ENCODE peak calls at places on chromosomes 4 and X, in nine cellular contexts. One of them, this sample, is unnamed. For H3K27me3, the result is how much of the 10 kb centered on the place peaks cover.

GRCh38 chr4:164779811-164780216 is 25.9 kb downstream of the SMIM31 start:
- DNase-seq in psoas muscle: no peak
- DNase-seq in lung: no peak
- DNase-seq in uterus: no peak
- DNase-seq in ovary: no peak
- DNase-seq in brain microvascular endothelial cell: peak
- DNase-seq in cardiac muscle cell: peak
- DNase-seq in colonic mucosa: peak
- DNase-seq in HCT116: peak
- DNase-seq in this sample: peak

GRCh38 chrX:6990552-6991193 is 156.8 kb upstream of the STS start:
- DNase-seq in psoas muscle: no peak
- DNase-seq in lung: no peak
- DNase-seq in uterus: no peak
- DNase-seq in ovary: no peak
- DNase-seq in brain microvascular endothelial cell: no peak
- DNase-seq in cardiac muscle cell: no peak
- DNase-seq in colonic mucosa: no peak
- DNase-seq in HCT116: no peak
- DNase-seq in this sample: no peak

GRCh38 chrX:107107459-107107858 is 11.2 kb downstream of the RBM41 start:
- DNase-seq in psoas muscle: no peak
- DNase-seq in lung: no peak
- DNase-seq in uterus: no peak
- DNase-seq in ovary: no peak
- DNase-seq in brain microvascular endothelial cell: no peak
- DNase-seq in cardiac muscle cell: no peak
- DNase-seq in colonic mucosa: no peak
- DNase-seq in HCT116: no peak
- DNase-seq in this sample: no peak

GRCh38 chr4:100982345-100982744 is 365.0 kb downstream of the PPP3CA start:
- DNase-seq in psoas muscle: no peak
- DNase-seq in lung: no peak
- DNase-seq in uterus: no peak
- DNase-seq in ovary: no peak
- DNase-seq in brain microvascular endothelial cell: peak
- DNase-seq in cardiac muscle cell: no peak
- DNase-seq in colonic mucosa: no peak
- DNase-seq in HCT116: no peak
- DNase-seq in this sample: no peak

GRCh38 chr4:16231570-16232252 is 5.4 kb upstream of the TAPT1 start:
- DNase-seq in psoas muscle: no peak
- DNase-seq in lung: no peak
- DNase-seq in uterus: no peak
- DNase-seq in ovary: no peak
- DNase-seq in brain microvascular endothelial cell: no peak
- DNase-seq in cardiac muscle cell: peak
- DNase-seq in colonic mucosa: no peak
- DNase-seq in HCT116: no peak
- DNase-seq in this sample: no peak

GRCh38 chr4:32169841-32170240 is 1449.7 kb downstream of the PCDH7 start:
- DNase-seq in psoas muscle: no peak
- DNase-seq in lung: no peak
- DNase-seq in uterus: no peak
- DNase-seq in ovary: no peak
- DNase-seq in brain microvascular endothelial cell: no peak
- DNase-seq in cardiac muscle cell: no peak
- DNase-seq in colonic mucosa: no peak
- DNase-seq in HCT116: no peak
- DNase-seq in this sample: no peak

GRCh38 chrX:56745019-56745418 is 16.0 kb downstream of the NBDY start:
- DNase-seq in psoas muscle: no peak
- DNase-seq in lung: no peak
- DNase-seq in uterus: no peak
- DNase-seq in ovary: no peak
- DNase-seq in brain microvascular endothelial cell: peak
- DNase-seq in cardiac muscle cell: peak
- DNase-seq in colonic mucosa: no peak
- DNase-seq in HCT116: peak
- DNase-seq in this sample: no peak

GRCh38 chrX:30530591-30530990 is 47.0 kb downstream of the TASL start:
- DNase-seq in psoas muscle: no peak
- DNase-seq in lung: no peak
- DNase-seq in uterus: no peak
- DNase-seq in ovary: no peak
- DNase-seq in brain microvascular endothelial cell: peak
- DNase-seq in cardiac muscle cell: peak
- DNase-seq in colonic mucosa: no peak
- DNase-seq in HCT116: no peak
- DNase-seq in this sample: no peak

GRCh38 chr4:89245459-89245858 is 62.1 kb downstream of the GPRIN3 start:
- DNase-seq in psoas muscle: no peak
- DNase-seq in lung: no peak
- DNase-seq in uterus: no peak
- DNase-seq in ovary: no peak
- DNase-seq in brain microvascular endothelial cell: no peak
- DNase-seq in cardiac muscle cell: no peak
- DNase-seq in colonic mucosa: peak
- DNase-seq in HCT116: no peak
- DNase-seq in this sample: no peak

GRCh38 chr4:10001757-10002156 is 19.5 kb downstream of the SLC2A9 start:
- DNase-seq in psoas muscle: no peak
- DNase-seq in lung: no peak
- DNase-seq in uterus: no peak
- DNase-seq in ovary: no peak
- DNase-seq in brain microvascular endothelial cell: no peak
- DNase-seq in cardiac muscle cell: no peak
- DNase-seq in colonic mucosa: no peak
- DNase-seq in HCT116: no peak
- DNase-seq in this sample: no peak

DNA sequence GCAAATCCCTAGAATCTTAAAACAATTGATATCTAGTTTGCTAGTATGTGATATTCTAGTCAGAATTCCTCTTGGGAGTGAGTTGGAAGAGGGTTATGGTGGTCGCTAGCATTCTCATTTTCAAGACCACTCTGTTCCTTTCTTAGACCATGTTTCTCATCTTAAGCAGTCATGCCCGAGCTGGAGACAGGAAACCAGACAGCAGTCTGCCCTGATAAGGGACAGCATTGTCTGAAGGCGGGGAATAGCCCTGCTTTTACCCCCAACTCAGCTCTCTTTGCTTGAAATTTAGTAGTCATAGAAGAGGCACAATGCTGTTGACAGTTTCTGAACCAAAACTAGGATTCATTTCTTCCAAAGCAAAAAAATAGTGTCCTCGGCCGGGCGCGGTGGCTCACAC is 5.2 kb downstream of the KLF3 start:
- DNase-seq in psoas muscle: no peak
- DNase-seq in lung: no peak
- DNase-seq in uterus: no peak
- DNase-seq in ovary: no peak
- DNase-seq in brain microvascular endothelial cell: peak
- DNase-seq in cardiac muscle cell: peak
- DNase-seq in colonic mucosa: no peak
- DNase-seq in HCT116: no peak
- DNase-seq in this sample: no peak
- H3K4me3 ChIP-seq in psoas muscle: peak
- H3K4me3 ChIP-seq in lung: no peak
- H3K4me3 ChIP-seq in uterus: no peak
- H3K4me3 ChIP-seq in ovary: no peak
- H3K4me3 ChIP-seq in brain microvascular endothelial cell: no peak
- H3K4me3 ChIP-seq in cardiac muscle cell: no peak
- H3K4me3 ChIP-seq in colonic mucosa: no peak
- H3K4me3 ChIP-seq in HCT116: no peak
- H3K4me3 ChIP-seq in this sample: no peak

DNA sequence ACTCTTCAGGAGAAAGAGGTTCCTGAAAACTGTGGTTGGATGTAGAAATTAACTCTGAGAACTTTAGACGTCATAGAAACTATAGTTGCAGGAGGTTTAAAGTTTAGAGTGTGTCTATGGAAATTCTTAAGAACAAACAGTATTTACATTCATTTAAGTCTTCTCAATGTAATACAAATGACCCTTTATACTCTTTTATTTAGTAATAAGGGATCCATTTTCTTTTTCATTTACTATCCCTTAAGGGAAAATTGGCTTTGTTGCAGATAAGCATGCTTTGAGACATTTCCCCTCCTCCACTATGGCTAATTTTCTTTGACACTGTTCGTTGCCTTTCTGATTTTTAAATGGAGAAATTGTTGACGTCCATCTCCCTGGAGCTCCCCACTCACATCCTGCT is 96.4 kb downstream of the POLA1 start:
- DNase-seq in psoas muscle: no peak
- DNase-seq in lung: no peak
- DNase-seq in uterus: no peak
- DNase-seq in ovary: no peak
- DNase-seq in brain microvascular endothelial cell: no peak
- DNase-seq in cardiac muscle cell: no peak
- DNase-seq in colonic mucosa: no peak
- DNase-seq in HCT116: no peak
- DNase-seq in this sample: no peak
- H3K27me3 ChIP-seq in psoas muscle: under half
- H3K27me3 ChIP-seq in lung: under half
- H3K27me3 ChIP-seq in uterus: under half
- H3K27me3 ChIP-seq in ovary: under half
- H3K27me3 ChIP-seq in brain microvascular endothelial cell: under half
- H3K27me3 ChIP-seq in cardiac muscle cell: under half
- H3K27me3 ChIP-seq in colonic mucosa: under half
- H3K27me3 ChIP-seq in HCT116: under half
- H3K27me3 ChIP-seq in this sample: under half

GRCh38 chrX:95733426-95733825 is 951.2 kb upstream of the DIAPH2 start:
- DNase-seq in psoas muscle: no peak
- DNase-seq in lung: no peak
- DNase-seq in uterus: no peak
- DNase-seq in ovary: no peak
- DNase-seq in brain microvascular endothelial cell: no peak
- DNase-seq in cardiac muscle cell: no peak
- DNase-seq in colonic mucosa: no peak
- DNase-seq in HCT116: no peak
- DNase-seq in this sample: no peak
- H3K4me3 ChIP-seq in psoas muscle: no peak
- H3K4me3 ChIP-seq in lung: no peak
- H3K4me3 ChIP-seq in uterus: no peak
- H3K4me3 ChIP-seq in ovary: no peak
- H3K4me3 ChIP-seq in brain microvascular endothelial cell: no peak
- H3K4me3 ChIP-seq in cardiac muscle cell: no peak
- H3K4me3 ChIP-seq in colonic mucosa: no peak
- H3K4me3 ChIP-seq in HCT116: no peak
- H3K4me3 ChIP-seq in this sample: no peak

DNA sequence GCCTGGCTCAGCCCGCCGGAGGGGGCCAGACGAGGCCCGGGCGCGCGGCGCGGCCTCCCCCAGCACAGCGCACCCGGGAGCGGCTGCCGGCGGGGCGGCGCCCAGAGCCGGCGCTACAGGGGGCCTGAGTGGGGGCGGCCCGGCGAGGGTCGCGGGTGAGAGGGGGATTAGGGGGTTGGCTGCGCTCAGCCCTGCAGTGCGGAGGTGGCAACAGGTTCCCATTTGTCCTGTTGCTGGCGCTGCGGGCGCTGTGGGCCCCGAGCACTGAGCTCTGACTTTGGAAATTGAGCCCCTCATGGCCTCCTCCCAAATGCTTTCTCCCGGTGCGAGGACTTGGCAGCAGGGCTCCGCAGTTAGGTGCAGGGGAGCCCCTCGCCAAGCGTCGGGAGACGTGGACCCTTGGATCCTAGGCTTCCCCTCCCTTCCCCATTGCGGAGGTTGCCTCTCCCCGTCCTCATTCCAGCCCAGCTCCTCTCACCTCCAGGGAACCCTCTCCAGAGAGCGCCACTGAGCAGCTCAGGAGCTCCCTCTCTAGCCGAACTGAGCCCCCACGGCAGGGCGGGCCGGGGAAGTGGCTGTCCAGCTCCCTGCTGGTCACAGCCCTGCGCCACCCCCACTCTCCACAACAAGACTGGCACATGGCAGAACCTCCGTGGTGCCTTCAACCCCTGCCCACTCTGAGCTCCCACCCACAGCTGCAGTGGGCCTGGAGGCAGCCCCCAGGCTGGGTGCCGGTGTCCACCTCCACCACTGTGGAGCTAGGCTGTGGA is 2.5 kb upstream of the DUSP9 start:
- DNase-seq in psoas muscle: peak
- DNase-seq in lung: no peak
- DNase-seq in uterus: no peak
- DNase-seq in ovary: peak
- DNase-seq in brain microvascular endothelial cell: no peak
- DNase-seq in cardiac muscle cell: no peak
- DNase-seq in colonic mucosa: no peak
- DNase-seq in HCT116: no peak
- DNase-seq in this sample: peak
- H3K27me3 ChIP-seq in psoas muscle: under half
- H3K27me3 ChIP-seq in lung: under half
- H3K27me3 ChIP-seq in uterus: under half
- H3K27me3 ChIP-seq in ovary: under half
- H3K27me3 ChIP-seq in brain microvascular endothelial cell: under half
- H3K27me3 ChIP-seq in cardiac muscle cell: half or more
- H3K27me3 ChIP-seq in colonic mucosa: half or more
- H3K27me3 ChIP-seq in HCT116: under half
- H3K27me3 ChIP-seq in this sample: half or more

GRCh38 chr4:148515248-148515647 is 73.0 kb upstream of the NR3C2 start:
- DNase-seq in psoas muscle: no peak
- DNase-seq in lung: no peak
- DNase-seq in uterus: no peak
- DNase-seq in ovary: no peak
- DNase-seq in brain microvascular endothelial cell: peak
- DNase-seq in cardiac muscle cell: peak
- DNase-seq in colonic mucosa: no peak
- DNase-seq in HCT116: peak
- DNase-seq in this sample: no peak
- H3K4me3 ChIP-seq in psoas muscle: no peak
- H3K4me3 ChIP-seq in lung: no peak
- H3K4me3 ChIP-seq in uterus: no peak
- H3K4me3 ChIP-seq in ovary: no peak
- H3K4me3 ChIP-seq in brain microvascular endothelial cell: no peak
- H3K4me3 ChIP-seq in cardiac muscle cell: no peak
- H3K4me3 ChIP-seq in colonic mucosa: no peak
- H3K4me3 ChIP-seq in HCT116: no peak
- H3K4me3 ChIP-seq in this sample: no peak

DNA sequence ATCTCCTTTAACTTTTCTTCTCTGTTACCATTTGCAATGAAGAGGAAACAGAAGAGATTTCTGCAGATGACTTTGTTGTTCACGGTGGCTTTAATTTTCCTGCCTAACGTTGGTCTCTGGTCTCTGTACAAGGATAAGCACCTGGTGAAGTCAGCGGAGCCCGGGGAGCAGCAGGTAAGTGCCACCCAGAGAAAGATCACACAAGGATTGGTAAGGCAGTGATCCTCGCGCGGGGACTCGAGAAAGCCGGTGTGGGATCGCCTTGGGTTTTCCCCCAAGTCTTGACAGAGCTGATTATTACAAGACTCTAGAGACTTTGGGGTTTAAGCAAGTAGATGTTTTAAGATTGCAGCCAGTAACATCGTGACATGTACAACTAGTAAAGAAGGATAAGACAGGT is 1.3 kb downstream of the GALNTL6 start:
- DNase-seq in psoas muscle: no peak
- DNase-seq in lung: no peak
- DNase-seq in uterus: no peak
- DNase-seq in ovary: no peak
- DNase-seq in brain microvascular endothelial cell: no peak
- DNase-seq in cardiac muscle cell: no peak
- DNase-seq in colonic mucosa: no peak
- DNase-seq in HCT116: no peak
- DNase-seq in this sample: no peak
- H3K27me3 ChIP-seq in psoas muscle: under half
- H3K27me3 ChIP-seq in lung: under half
- H3K27me3 ChIP-seq in uterus: under half
- H3K27me3 ChIP-seq in ovary: under half
- H3K27me3 ChIP-seq in brain microvascular endothelial cell: under half
- H3K27me3 ChIP-seq in cardiac muscle cell: half or more
- H3K27me3 ChIP-seq in colonic mucosa: under half
- H3K27me3 ChIP-seq in HCT116: under half
- H3K27me3 ChIP-seq in this sample: under half